ENCODE peak calls at places on chromosomes 11 and 22, in ten cellular contexts. One of them, this sample, is unnamed.

GRCh38 chr11:61777234-61778090 is 14.9 kb downstream of the TMEM258 start:
- DNase-seq in non-pigmented ciliary epithelial cell: no peak
- DNase-seq in DMS153: no peak
- DNase-seq in right lobe of liver: peak
- DNase-seq in neural crest cell: no peak
- DNase-seq in T-helper 1 cell: peak
- DNase-seq in hepatic stellate cell: no peak
- DNase-seq in EL: no peak
- DNase-seq in activated T-cell treated with anti-CD3 and anti-CD28 coated beads, Interleukin-2, amount 50 U/mL, for 1 hour: peak
- DNase-seq in MCF 10A: no peak
- DNase-seq in this sample: no peak

GRCh38 chr11:10899542-10899830 is 41.6 kb upstream of the ZBED5 start:
- DNase-seq in EL: no peak
- DNase-seq in non-pigmented ciliary epithelial cell: no peak
- DNase-seq in activated T-cell treated with anti-CD3 and anti-CD28 coated beads, Interleukin-2, amount 50 U/mL, for 1 hour: peak
- DNase-seq in DMS153: peak
- DNase-seq in T-helper 1 cell: no peak
- DNase-seq in hepatic stellate cell: no peak
- DNase-seq in right lobe of liver: no peak
- DNase-seq in MCF 10A: peak
- DNase-seq in neural crest cell: no peak
- DNase-seq in this sample: no peak

GRCh38 chr22:30872282-30873041 is 96.1 kb downstream of the MORC2 start:
- DNase-seq in MCF 10A: no peak
- DNase-seq in DMS153: no peak
- DNase-seq in right lobe of liver: peak
- DNase-seq in T-helper 1 cell: no peak
- DNase-seq in EL: no peak
- DNase-seq in neural crest cell: no peak
- DNase-seq in non-pigmented ciliary epithelial cell: no peak
- DNase-seq in hepatic stellate cell: no peak
- DNase-seq in activated T-cell treated with anti-CD3 and anti-CD28 coated beads, Interleukin-2, amount 50 U/mL, for 1 hour: peak
- DNase-seq in this sample: no peak

GRCh38 chr22:50247748-50248147 is 2.9 kb upstream of the TUBGCP6 start:
- DNase-seq in DMS153: peak
- DNase-seq in MCF 10A: peak
- DNase-seq in right lobe of liver: no peak
- DNase-seq in hepatic stellate cell: no peak
- DNase-seq in T-helper 1 cell: peak
- DNase-seq in neural crest cell: no peak
- DNase-seq in activated T-cell treated with anti-CD3 and anti-CD28 coated beads, Interleukin-2, amount 50 U/mL, for 1 hour: peak
- DNase-seq in non-pigmented ciliary epithelial cell: peak
- DNase-seq in EL: peak
- DNase-seq in this sample: no peak

GRCh38 chr11:46348986-46349401 is 1.7 kb downstream of the DGKZ start:
- DNase-seq in activated T-cell treated with anti-CD3 and anti-CD28 coated beads, Interleukin-2, amount 50 U/mL, for 1 hour: peak
- DNase-seq in EL: no peak
- DNase-seq in hepatic stellate cell: no peak
- DNase-seq in DMS153: no peak
- DNase-seq in MCF 10A: no peak
- DNase-seq in non-pigmented ciliary epithelial cell: no peak
- DNase-seq in T-helper 1 cell: no peak
- DNase-seq in neural crest cell: no peak
- DNase-seq in right lobe of liver: no peak
- DNase-seq in this sample: no peak

GRCh38 chr22:29268511-29269229 is 602 bp downstream of the EWSR1 start:
- DNase-seq in EL: peak
- DNase-seq in hepatic stellate cell: peak
- DNase-seq in activated T-cell treated with anti-CD3 and anti-CD28 coated beads, Interleukin-2, amount 50 U/mL, for 1 hour: peak
- DNase-seq in DMS153: no peak
- DNase-seq in MCF 10A: peak
- DNase-seq in T-helper 1 cell: no peak
- DNase-seq in neural crest cell: peak
- DNase-seq in non-pigmented ciliary epithelial cell: no peak
- DNase-seq in right lobe of liver: peak
- DNase-seq in this sample: peak

GRCh38 chr11:73135346-73136284 is 6.5 kb downstream of the FCHSD2 start:
- DNase-seq in MCF 10A: no peak
- DNase-seq in DMS153: no peak
- DNase-seq in EL: no peak
- DNase-seq in neural crest cell: no peak
- DNase-seq in non-pigmented ciliary epithelial cell: no peak
- DNase-seq in T-helper 1 cell: no peak
- DNase-seq in right lobe of liver: no peak
- DNase-seq in hepatic stellate cell: no peak
- DNase-seq in activated T-cell treated with anti-CD3 and anti-CD28 coated beads, Interleukin-2, amount 50 U/mL, for 1 hour: no peak
- DNase-seq in this sample: no peak

GRCh38 chr11:74443071-74443864 is 24.1 kb downstream of the KCNE3 start:
- DNase-seq in DMS153: peak
- DNase-seq in hepatic stellate cell: no peak
- DNase-seq in neural crest cell: no peak
- DNase-seq in activated T-cell treated with anti-CD3 and anti-CD28 coated beads, Interleukin-2, amount 50 U/mL, for 1 hour: no peak
- DNase-seq in right lobe of liver: peak
- DNase-seq in T-helper 1 cell: no peak
- DNase-seq in non-pigmented ciliary epithelial cell: no peak
- DNase-seq in EL: no peak
- DNase-seq in MCF 10A: peak
- DNase-seq in this sample: no peak

GRCh38 chr22:44881624-44882023 is 128.2 kb downstream of the PHF21B start:
- DNase-seq in neural crest cell: no peak
- DNase-seq in MCF 10A: no peak
- DNase-seq in DMS153: no peak
- DNase-seq in T-helper 1 cell: no peak
- DNase-seq in activated T-cell treated with anti-CD3 and anti-CD28 coated beads, Interleukin-2, amount 50 U/mL, for 1 hour: no peak
- DNase-seq in non-pigmented ciliary epithelial cell: no peak
- DNase-seq in EL: no peak
- DNase-seq in hepatic stellate cell: no peak
- DNase-seq in right lobe of liver: peak
- DNase-seq in this sample: no peak

GRCh38 chr11:58968251-58968711 is 29.0 kb downstream of the GLYATL1 start:
- DNase-seq in DMS153: no peak
- DNase-seq in EL: no peak
- DNase-seq in neural crest cell: no peak
- DNase-seq in MCF 10A: peak
- DNase-seq in non-pigmented ciliary epithelial cell: no peak
- DNase-seq in hepatic stellate cell: no peak
- DNase-seq in activated T-cell treated with anti-CD3 and anti-CD28 coated beads, Interleukin-2, amount 50 U/mL, for 1 hour: no peak
- DNase-seq in right lobe of liver: peak
- DNase-seq in T-helper 1 cell: no peak
- DNase-seq in this sample: no peak

GRCh38 chr22:44419429-44419828 is 78.6 kb downstream of the RTL6 start:
- DNase-seq in MCF 10A: no peak
- DNase-seq in DMS153: no peak
- DNase-seq in neural crest cell: no peak
- DNase-seq in EL: peak
- DNase-seq in activated T-cell treated with anti-CD3 and anti-CD28 coated beads, Interleukin-2, amount 50 U/mL, for 1 hour: no peak
- DNase-seq in non-pigmented ciliary epithelial cell: no peak
- DNase-seq in hepatic stellate cell: no peak
- DNase-seq in right lobe of liver: no peak
- DNase-seq in T-helper 1 cell: no peak
- DNase-seq in this sample: no peak

GRCh38 chr11:103532133-103532788 is 423.0 kb downstream of the DYNC2H1 start:
- DNase-seq in EL: peak
- DNase-seq in hepatic stellate cell: peak
- DNase-seq in activated T-cell treated with anti-CD3 and anti-CD28 coated beads, Interleukin-2, amount 50 U/mL, for 1 hour: no peak
- DNase-seq in non-pigmented ciliary epithelial cell: peak
- DNase-seq in right lobe of liver: no peak
- DNase-seq in T-helper 1 cell: no peak
- DNase-seq in DMS153: no peak
- DNase-seq in neural crest cell: no peak
- DNase-seq in MCF 10A: peak
- DNase-seq in this sample: no peak

GRCh38 chr22:47083379-47083986 is 321.0 kb downstream of the TBC1D22A start:
- DNase-seq in EL: no peak
- DNase-seq in non-pigmented ciliary epithelial cell: no peak
- DNase-seq in activated T-cell treated with anti-CD3 and anti-CD28 coated beads, Interleukin-2, amount 50 U/mL, for 1 hour: no peak
- DNase-seq in MCF 10A: no peak
- DNase-seq in DMS153: no peak
- DNase-seq in T-helper 1 cell: no peak
- DNase-seq in hepatic stellate cell: no peak
- DNase-seq in right lobe of liver: no peak
- DNase-seq in neural crest cell: no peak
- DNase-seq in this sample: no peak

This sample was measured in nucleus accumbens.